ENCODE peak calls at places on chromosomes 5 and 9, in five cellular contexts. One of them, this sample, is unnamed. For H3K4me1 and H3K27me3, the result is how much of the 10 kb centered on the place peaks cover.

GRCh38 chr5:71587709-71588532 is 781 bp downstream of the MCCC2 start:
- DNase-seq in mesendoderm: no peak
- DNase-seq in lung: no peak
- DNase-seq in body of pancreas: no peak
- DNase-seq in naive thymus-derived CD4-positive, alpha-beta T cell: no peak
- DNase-seq in this sample: no peak

GRCh38 chr9:76365028-76365427 is 29.2 kb downstream of the RFK start:
- DNase-seq in mesendoderm: peak
- DNase-seq in lung: no peak
- DNase-seq in body of pancreas: no peak
- DNase-seq in naive thymus-derived CD4-positive, alpha-beta T cell: no peak
- DNase-seq in this sample: no peak

GRCh38 chr9:6229604-6230003 is 14.0 kb downstream of the IL33 start:
- DNase-seq in mesendoderm: no peak
- DNase-seq in lung: no peak
- DNase-seq in body of pancreas: no peak
- DNase-seq in naive thymus-derived CD4-positive, alpha-beta T cell: no peak
- DNase-seq in this sample: no peak

GRCh38 chr9:121884057-121884512 is 209.0 kb downstream of the TTLL11 start:
- DNase-seq in mesendoderm: peak
- DNase-seq in lung: no peak
- DNase-seq in body of pancreas: no peak
- DNase-seq in naive thymus-derived CD4-positive, alpha-beta T cell: no peak
- DNase-seq in this sample: no peak

GRCh38 chr9:127898433-127899199 is 787 bp downstream of the ST6GALNAC6 start:
- DNase-seq in mesendoderm: no peak
- DNase-seq in lung: no peak
- DNase-seq in body of pancreas: peak
- DNase-seq in naive thymus-derived CD4-positive, alpha-beta T cell: peak
- DNase-seq in this sample: peak

GRCh38 chr5:138263581-138263980 is 10.8 kb downstream of the GFRA3 start:
- DNase-seq in mesendoderm: no peak
- DNase-seq in lung: no peak
- DNase-seq in body of pancreas: no peak
- DNase-seq in naive thymus-derived CD4-positive, alpha-beta T cell: no peak
- DNase-seq in this sample: no peak

GRCh38 chr9:106731910-106732309 is 131.1 kb upstream of the ZNF462 start:
- DNase-seq in mesendoderm: no peak
- DNase-seq in lung: no peak
- DNase-seq in body of pancreas: no peak
- DNase-seq in naive thymus-derived CD4-positive, alpha-beta T cell: no peak
- DNase-seq in this sample: no peak

GRCh38 chr9:15509931-15510788 is 610 bp downstream of the PSIP1 start:
- DNase-seq in mesendoderm: peak
- DNase-seq in lung: peak
- DNase-seq in body of pancreas: peak
- DNase-seq in naive thymus-derived CD4-positive, alpha-beta T cell: peak
- DNase-seq in this sample: no peak

GRCh38 chr9:35760651-35761050 is 6.6 kb upstream of the MSMP start:
- DNase-seq in mesendoderm: no peak
- DNase-seq in lung: no peak
- DNase-seq in body of pancreas: peak
- DNase-seq in naive thymus-derived CD4-positive, alpha-beta T cell: no peak
- DNase-seq in this sample: no peak

GRCh38 chr9:129052592-129052991 is 16.2 kb downstream of the MIGA2 start:
- DNase-seq in mesendoderm: no peak
- DNase-seq in lung: peak
- DNase-seq in body of pancreas: peak
- DNase-seq in naive thymus-derived CD4-positive, alpha-beta T cell: no peak
- DNase-seq in this sample: no peak

GRCh38 chr9:128899566-128900322 is 17.8 kb downstream of the LRRC8A start:
- DNase-seq in mesendoderm: no peak
- DNase-seq in lung: no peak
- DNase-seq in body of pancreas: no peak
- DNase-seq in naive thymus-derived CD4-positive, alpha-beta T cell: peak
- DNase-seq in this sample: no peak

GRCh38 chr9:128684325-128685021 is 4.5 kb upstream of the SET start:
- DNase-seq in mesendoderm: peak
- DNase-seq in lung: peak
- DNase-seq in body of pancreas: peak
- DNase-seq in naive thymus-derived CD4-positive, alpha-beta T cell: peak
- DNase-seq in this sample: peak

GRCh38 chr9:37037744-37038640 is 3.9 kb upstream of the PAX5 start:
- DNase-seq in mesendoderm: peak
- DNase-seq in lung: no peak
- DNase-seq in body of pancreas: no peak
- DNase-seq in naive thymus-derived CD4-positive, alpha-beta T cell: peak
- DNase-seq in this sample: no peak

GRCh38 chr9:96540106-96540505 is 79.5 kb downstream of the CDC14B start:
- DNase-seq in mesendoderm: no peak
- DNase-seq in lung: no peak
- DNase-seq in body of pancreas: no peak
- DNase-seq in naive thymus-derived CD4-positive, alpha-beta T cell: no peak
- DNase-seq in this sample: no peak

GRCh38 chr9:136488247-136489214 is 5.7 kb upstream of the SEC16A start:
- DNase-seq in mesendoderm: peak
- DNase-seq in lung: peak
- DNase-seq in body of pancreas: peak
- DNase-seq in naive thymus-derived CD4-positive, alpha-beta T cell: peak
- DNase-seq in this sample: peak

GRCh38 chr5:181189962-181190710 is 14.9 kb downstream of the TRIM7 start:
- DNase-seq in mesendoderm: no peak
- DNase-seq in lung: no peak
- DNase-seq in body of pancreas: peak
- DNase-seq in naive thymus-derived CD4-positive, alpha-beta T cell: peak
- DNase-seq in this sample: no peak

GRCh38 chr5:97231025-97231636 is 48.1 kb upstream of the RIOK2 start:
- DNase-seq in mesendoderm: peak
- DNase-seq in lung: no peak
- DNase-seq in body of pancreas: peak
- DNase-seq in naive thymus-derived CD4-positive, alpha-beta T cell: no peak
- DNase-seq in this sample: no peak

GRCh38 chr9:739362-739761 is 102.1 kb upstream of the DMRT1 start:
- DNase-seq in mesendoderm: no peak
- DNase-seq in lung: no peak
- DNase-seq in body of pancreas: no peak
- DNase-seq in naive thymus-derived CD4-positive, alpha-beta T cell: no peak
- DNase-seq in this sample: no peak

GRCh38 chr5:100902406-100903035 is 561 bp downstream of the ST8SIA4 start:
- DNase-seq in mesendoderm: peak
- DNase-seq in lung: no peak
- DNase-seq in body of pancreas: no peak
- DNase-seq in naive thymus-derived CD4-positive, alpha-beta T cell: peak
- DNase-seq in this sample: no peak

GRCh38 chr9:136629879-136630661 is 32.6 kb upstream of the EGFL7 start:
- DNase-seq in mesendoderm: peak
- DNase-seq in lung: peak
- DNase-seq in body of pancreas: peak
- DNase-seq in naive thymus-derived CD4-positive, alpha-beta T cell: peak
- DNase-seq in this sample: no peak

GRCh38 chr5:58842851-58843250 is 260.0 kb downstream of the RAB3C start:
- DNase-seq in mesendoderm: no peak
- DNase-seq in lung: no peak
- DNase-seq in body of pancreas: no peak
- DNase-seq in naive thymus-derived CD4-positive, alpha-beta T cell: no peak
- DNase-seq in this sample: no peak

GRCh38 chr5:138905541-138905940 is 30.4 kb upstream of the LRRTM2 start:
- DNase-seq in mesendoderm: peak
- DNase-seq in lung: no peak
- DNase-seq in body of pancreas: no peak
- DNase-seq in naive thymus-derived CD4-positive, alpha-beta T cell: no peak
- DNase-seq in this sample: no peak

GRCh38 chr9:93464395-93464794 is 11.0 kb upstream of the FAM120AOS start:
- DNase-seq in mesendoderm: no peak
- DNase-seq in lung: no peak
- DNase-seq in body of pancreas: no peak
- DNase-seq in naive thymus-derived CD4-positive, alpha-beta T cell: no peak
- DNase-seq in this sample: no peak

GRCh38 chr5:95620870-95621838 is 1.3 kb downstream of the GPR150 start:
- DNase-seq in mesendoderm: peak
- DNase-seq in lung: no peak
- DNase-seq in body of pancreas: peak
- DNase-seq in naive thymus-derived CD4-positive, alpha-beta T cell: peak
- DNase-seq in this sample: no peak

GRCh38 chr5:170296935-170297588 is 515 bp downstream of the LCP2 start:
- DNase-seq in mesendoderm: no peak
- DNase-seq in lung: no peak
- DNase-seq in body of pancreas: no peak
- DNase-seq in naive thymus-derived CD4-positive, alpha-beta T cell: no peak
- DNase-seq in this sample: no peak

GRCh38 chr5:96896285-96896711 is 20.0 kb downstream of the ERAP2 start:
- DNase-seq in mesendoderm: no peak
- DNase-seq in lung: no peak
- DNase-seq in body of pancreas: no peak
- DNase-seq in naive thymus-derived CD4-positive, alpha-beta T cell: no peak
- DNase-seq in this sample: no peak

GRCh38 chr5:149044453-149045117 is 18.3 kb downstream of the SH3TC2 start:
- DNase-seq in mesendoderm: no peak
- DNase-seq in lung: no peak
- DNase-seq in body of pancreas: no peak
- DNase-seq in naive thymus-derived CD4-positive, alpha-beta T cell: no peak
- DNase-seq in this sample: no peak

DNA sequence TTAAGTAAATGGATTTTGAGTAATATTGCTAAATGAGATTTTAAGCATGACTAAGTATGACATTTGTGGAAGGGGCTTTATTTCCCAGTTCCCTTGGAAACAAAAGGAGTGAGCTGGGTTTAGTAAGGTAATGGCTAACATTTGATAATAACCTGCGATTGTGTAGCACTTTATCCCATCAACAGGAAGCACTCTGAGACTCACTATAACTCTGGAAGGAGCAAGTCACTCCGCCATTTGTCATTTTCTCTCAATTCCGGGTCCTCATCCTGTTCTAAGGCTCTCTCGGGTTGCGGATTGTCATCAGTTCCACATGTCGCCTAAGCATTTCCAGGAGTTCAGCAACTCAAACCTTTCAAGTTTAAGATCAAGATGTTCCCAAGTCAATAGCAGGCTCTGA is 39.5 kb downstream of the CAPSL start:
- DNase-seq in mesendoderm: no peak
- DNase-seq in lung: no peak
- DNase-seq in body of pancreas: no peak
- DNase-seq in naive thymus-derived CD4-positive, alpha-beta T cell: no peak
- DNase-seq in this sample: no peak
- H3K4me1 ChIP-seq in mesendoderm: under half
- H3K4me1 ChIP-seq in lung: under half
- H3K4me1 ChIP-seq in body of pancreas: under half
- H3K4me1 ChIP-seq in naive thymus-derived CD4-positive, alpha-beta T cell: under half
- H3K4me1 ChIP-seq in this sample: under half

GRCh38 chr5:157024213-157024959 is 34.5 kb downstream of the HAVCR1 start:
- DNase-seq in mesendoderm: no peak
- DNase-seq in lung: no peak
- DNase-seq in body of pancreas: no peak
- DNase-seq in naive thymus-derived CD4-positive, alpha-beta T cell: no peak
- DNase-seq in this sample: no peak
- H3K4me3 ChIP-seq in mesendoderm: no peak
- H3K4me3 ChIP-seq in lung: no peak
- H3K4me3 ChIP-seq in body of pancreas: no peak
- H3K4me3 ChIP-seq in naive thymus-derived CD4-positive, alpha-beta T cell: no peak
- H3K4me3 ChIP-seq in this sample: no peak

GRCh38 chr5:38469707-38470267 is 86.7 kb downstream of the LIFR start:
- DNase-seq in mesendoderm: no peak
- DNase-seq in lung: no peak
- DNase-seq in body of pancreas: no peak
- DNase-seq in naive thymus-derived CD4-positive, alpha-beta T cell: no peak
- DNase-seq in this sample: no peak

GRCh38 chr5:38472541-38472940 is 83.9 kb downstream of the LIFR start:
- DNase-seq in mesendoderm: no peak
- DNase-seq in lung: no peak
- DNase-seq in body of pancreas: no peak
- DNase-seq in naive thymus-derived CD4-positive, alpha-beta T cell: no peak
- DNase-seq in this sample: no peak

GRCh38 chr5:38473008-38473407 is 83.4 kb downstream of the LIFR start:
- DNase-seq in mesendoderm: peak
- DNase-seq in lung: no peak
- DNase-seq in body of pancreas: peak
- DNase-seq in naive thymus-derived CD4-positive, alpha-beta T cell: no peak
- DNase-seq in this sample: no peak

GRCh38 chr5:38468978-38469706 is 87.3 kb downstream of the LIFR start:
- DNase-seq in mesendoderm: no peak
- DNase-seq in lung: no peak
- DNase-seq in body of pancreas: peak
- DNase-seq in naive thymus-derived CD4-positive, alpha-beta T cell: no peak
- DNase-seq in this sample: no peak

DNA sequence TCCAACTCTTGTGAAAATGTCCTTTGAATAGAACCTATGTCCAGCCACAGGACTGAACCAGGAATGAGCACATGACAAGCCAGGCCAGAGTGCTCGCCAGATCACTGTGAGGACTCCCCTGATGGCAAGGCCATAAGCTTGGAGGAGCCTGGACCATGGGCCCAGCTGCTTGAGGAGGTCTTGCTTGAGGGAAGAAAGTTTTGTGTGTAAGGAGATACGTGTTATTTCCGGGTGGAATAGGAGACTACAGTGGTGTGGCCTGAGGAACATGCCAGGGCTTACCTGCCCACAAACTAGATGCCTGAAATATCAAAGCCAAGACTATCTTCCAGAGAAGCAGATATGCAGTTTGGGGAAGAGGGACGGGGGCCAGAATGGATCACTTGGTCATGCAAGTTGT is 84.7 kb downstream of the LIFR start:
- DNase-seq in mesendoderm: no peak
- DNase-seq in lung: no peak
- DNase-seq in body of pancreas: no peak
- DNase-seq in naive thymus-derived CD4-positive, alpha-beta T cell: no peak
- DNase-seq in this sample: no peak
- H3K27me3 ChIP-seq in mesendoderm: under half
- H3K27me3 ChIP-seq in lung: under half
- H3K27me3 ChIP-seq in body of pancreas: under half
- H3K27me3 ChIP-seq in naive thymus-derived CD4-positive, alpha-beta T cell: under half
- H3K27me3 ChIP-seq in this sample: under half

DNA sequence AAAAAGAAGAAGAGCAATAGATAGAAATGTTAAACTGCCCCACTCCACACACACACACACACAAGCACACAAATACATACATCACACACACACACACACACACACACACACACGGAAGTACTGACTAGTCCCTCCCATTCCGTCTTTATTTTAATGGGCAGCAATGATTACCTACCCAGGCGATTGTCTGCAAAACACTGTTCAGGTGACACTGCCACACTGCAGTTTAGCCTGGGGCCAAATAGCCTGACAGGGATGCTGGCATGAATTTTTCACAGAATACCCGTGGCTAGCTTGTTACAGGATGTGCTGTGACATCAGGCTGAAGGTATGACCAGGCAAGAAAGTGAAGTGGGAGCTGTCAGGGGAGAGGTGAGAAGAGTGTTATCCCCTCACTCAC is 86.9 kb downstream of the FRMD3 start:
- DNase-seq in mesendoderm: peak
- DNase-seq in lung: no peak
- DNase-seq in body of pancreas: no peak
- DNase-seq in naive thymus-derived CD4-positive, alpha-beta T cell: no peak
- DNase-seq in this sample: no peak
- H3K4me1 ChIP-seq in mesendoderm: under half
- H3K4me1 ChIP-seq in lung: under half
- H3K4me1 ChIP-seq in body of pancreas: under half
- H3K4me1 ChIP-seq in naive thymus-derived CD4-positive, alpha-beta T cell: under half
- H3K4me1 ChIP-seq in this sample: under half